ENCODE peak calls at places on chromosomes 16 and 17, in ten cellular contexts. Z is activated naive CD4-positive, alpha-beta T cell treated with Interleukin-2 at 50 U/mL for 16 hours; V is astrocyte of the cerebellum; E is epithelial cell of proximal tubule; K is left kidney; C is NCI-H524; S is heart right ventricle; B is astrocyte of the spinal cord; T is T-helper 22 cell; H is psoas muscle. A is an unnamed sample.

GRCh38 chr17:43994272-43995149 is 9.9 kb upstream of the NAGS start:
- DNase-seq in Z (peak; percentile 70), V (no peak), E (no peak), K (peak; percentile 85), C (peak; percentile 57), S (peak; percentile 54), B (peak; percentile 58), T (peak; percentile 33), H (peak; percentile 82), A (no peak)

GRCh38 chr17:82372591-82373452 is 1.3 kb downstream of the UTS2R start:
- DNase-seq in Z (no peak), V (no peak), E (no peak), K (peak; percentile 85), C (no peak), S (no peak), B (no peak), T (no peak), H (peak; percentile 35), A (no peak)

GRCh38 chr17:64773836-64774761 is 112.0 kb upstream of the SMURF2 start:
- DNase-seq in Z (no peak), V (peak; percentile 12), E (no peak), K (peak; percentile 87), C (no peak), S (no peak), B (peak; percentile 51), T (no peak), H (peak; percentile 63), A (peak; percentile 62)

GRCh38 chr17:63476857-63477470 is at the start of gene ACE:
- DNase-seq in Z (peak; percentile 51), V (no peak), E (no peak), K (peak; percentile 84), C (peak; percentile 62), S (peak; percentile 35), B (no peak), T (peak; percentile 25), H (no peak), A (no peak)

GRCh38 chr17:59858167-59858790 is 34.5 kb downstream of the TUBD1 start:
- DNase-seq in Z (no peak), V (no peak), E (no peak), K (no peak), C (no peak), S (no peak), B (peak; percentile 27), T (no peak), H (no peak), A (no peak)

GRCh38 chr17:8997994-8998628 is 23.2 kb upstream of the NTN1 start:
- DNase-seq in Z (peak; percentile 82), V (peak; percentile 9), E (no peak), K (peak; percentile 78), C (peak; percentile 24), S (no peak), B (peak; percentile 54), T (peak; percentile 56), H (peak; percentile 64), A (peak; percentile 39)

GRCh38 chr17:83153681-83154310 is 74.4 kb downstream of the METRNL start:
- DNase-seq in Z (no peak), V (no peak), E (no peak), K (no peak), C (no peak), S (no peak), B (no peak), T (no peak), H (no peak), A (no peak)

GRCh38 chr16:84282533-84282932 is 12.1 kb upstream of the WFDC1 start:
- DNase-seq in Z (no peak), V (no peak), E (no peak), K (no peak), C (no peak), S (no peak), B (no peak), T (no peak), H (no peak), A (no peak)

GRCh38 chr16:28157768-28158535 is 53.8 kb downstream of the XPO6 start:
- DNase-seq in Z (no peak), V (no peak), E (no peak), K (peak; percentile 64), C (no peak), S (no peak), B (no peak), T (no peak), H (no peak), A (no peak)

GRCh38 chr16:88380619-88381018 is 2.1 kb upstream of the ZNF469 start:
- DNase-seq in Z (no peak), V (no peak), E (no peak), K (no peak), C (no peak), S (no peak), B (no peak), T (no peak), H (no peak), A (no peak)

GRCh38 chr17:61617261-61617660 is 26.2 kb upstream of the NACA2 start:
- DNase-seq in Z (no peak), V (no peak), E (no peak), K (no peak), C (no peak), S (no peak), B (no peak), T (no peak), H (no peak), A (no peak)

GRCh38 chr16:11554054-11554453 is 32.7 kb downstream of the LITAF start:
- DNase-seq in Z (no peak), V (no peak), E (no peak), K (no peak), C (no peak), S (no peak), B (no peak), T (no peak), H (no peak), A (no peak)

GRCh38 chr17:62720126-62720850 is 87.8 kb downstream of the MARCHF10 start:
- DNase-seq in Z (no peak), V (no peak), E (peak; percentile 80), K (peak; percentile 56), C (no peak), S (no peak), B (no peak), T (no peak), H (no peak), A (peak; percentile 51)

GRCh38 chr16:21253470-21253869 is 20.0 kb downstream of the ANKS4B start:
- DNase-seq in Z (no peak), V (no peak), E (no peak), K (no peak), C (no peak), S (no peak), B (no peak), T (no peak), H (no peak), A (no peak)

GRCh38 chr16:57628008-57628781 is at the start of gene ADGRG1:
- DNase-seq in Z (peak; percentile 70), V (peak; percentile 68), E (peak; percentile 87), K (peak; percentile 96), C (peak; percentile 63), S (peak; percentile 84), B (peak; percentile 94), T (no peak), H (peak; percentile 83), A (peak; percentile 96)

GRCh38 chr16:16029431-16030011 is 80.1 kb downstream of the ABCC1 start:
- DNase-seq in Z (no peak), V (no peak), E (no peak), K (no peak), C (no peak), S (no peak), B (no peak), T (no peak), H (no peak), A (no peak)

GRCh38 chr17:21149626-21150025 is 22.9 kb downstream of the DHRS7B start:
- DNase-seq in Z (no peak), V (no peak), E (no peak), K (no peak), C (no peak), S (no peak), B (no peak), T (no peak), H (no peak), A (no peak)

GRCh38 chr17:20908373-20909273 is 134.2 kb downstream of the USP22 start:
- DNase-seq in Z (peak; percentile 80), V (no peak), E (no peak), K (peak; percentile 95), C (peak; percentile 93), S (peak; percentile 92), B (peak; percentile 67), T (peak; percentile 48), H (peak; percentile 95), A (peak; percentile 53)

GRCh38 chr17:78889525-78889924 is 13.5 kb downstream of the CEP295NL start:
- DNase-seq in Z (peak; percentile 10), V (no peak), E (no peak), K (no peak), C (no peak), S (no peak), B (no peak), T (no peak), H (no peak), A (no peak)

GRCh38 chr16:66740010-66740409 is 11.4 kb downstream of the DYNC1LI2 start:
- DNase-seq in Z (peak; percentile 30), V (no peak), E (no peak), K (peak; percentile 52), C (peak; percentile 5), S (no peak), B (peak; percentile 59), T (no peak), H (no peak), A (no peak)